ENCODE peak calls at places on chromosomes 2 and 18, in six cellular contexts. D is HFFc6; V is stimulated activated CD8-positive, alpha-beta memory T cell treated with anti-CD3 and anti-CD28 coated beads, Interleukin-4, amount 100 ng/mL, for 48 hours; T is NCI-H510A; W is uterus; O is SK-MEL-5. C is an unnamed sample.

GRCh38 chr2:121596221-121597080 is 52.8 kb downstream of the CLASP1 start:
- DNase-seq in D (peak), W (no peak), V (no peak), O (peak), T (no peak), C (no peak)

GRCh38 chr2:46769809-46770208 is 145.8 kb downstream of the MCFD2 start:
- DNase-seq in O (no peak), W (no peak), D (no peak), V (no peak), T (no peak), C (no peak)

GRCh38 chr2:217953011-217953481 is 49.7 kb downstream of the TNS1 start:
- DNase-seq in T (no peak), W (no peak), V (no peak), D (no peak), O (no peak), C (no peak)

GRCh38 chr2:28654981-28655322 is 96.7 kb upstream of the PPP1CB start:
- DNase-seq in O (no peak), T (no peak), V (no peak), D (no peak), W (peak), C (no peak)

GRCh38 chr2:121709776-121710469 is 26.8 kb downstream of the NIFK start:
- DNase-seq in W (no peak), D (no peak), V (no peak), O (no peak), T (no peak), C (no peak)

GRCh38 chr2:182740681-182741080 is 24.6 kb downstream of the DNAJC10 start:
- DNase-seq in T (no peak), O (no peak), V (no peak), W (no peak), D (no peak), C (no peak)

GRCh38 chr2:99354060-99354459 is 16.9 kb downstream of the EIF5B start:
- DNase-seq in T (no peak), D (peak), O (no peak), V (no peak), W (no peak), C (no peak)

GRCh38 chr18:27005589-27005988 is 140.1 kb upstream of the AQP4 start:
- DNase-seq in D (no peak), V (no peak), T (no peak), O (peak), W (no peak), C (no peak)

C was measured in ureter.